ENCODE peak calls at places on chromosomes 16 and 17, in four cellular contexts. One of them, this sample, is unnamed. For H3K36me3 and H3K27me3, the result is how much of the 10 kb centered on the place peaks cover.

GRCh38 chr17:76038050-76038449 is 10.9 kb upstream of the EVPL start:
- DNase-seq in ascending aorta: no peak
- DNase-seq in GM06990: no peak
- DNase-seq in lower lobe of right lung: no peak
- DNase-seq in this sample: no peak

GRCh38 chr16:686459-687260 is 2.5 kb upstream of the JMJD8 start:
- DNase-seq in ascending aorta: no peak
- DNase-seq in GM06990: no peak
- DNase-seq in lower lobe of right lung: no peak
- DNase-seq in this sample: no peak

GRCh38 chr17:45836047-45837044 is 8.3 kb upstream of the SPPL2C start:
- DNase-seq in ascending aorta: no peak
- DNase-seq in GM06990: no peak
- DNase-seq in lower lobe of right lung: no peak
- DNase-seq in this sample: no peak

GRCh38 chr17:80504671-80505413 is 28.4 kb upstream of the NPTX1 start:
- DNase-seq in ascending aorta: no peak
- DNase-seq in GM06990: no peak
- DNase-seq in lower lobe of right lung: no peak
- DNase-seq in this sample: no peak

GRCh38 chr17:1713878-1714487 is 3.8 kb upstream of the TLCD2 start:
- DNase-seq in ascending aorta: no peak
- DNase-seq in GM06990: no peak
- DNase-seq in lower lobe of right lung: peak
- DNase-seq in this sample: no peak

GRCh38 chr16:84043486-84044107 is 1.0 kb upstream of the SLC38A8 start:
- DNase-seq in ascending aorta: no peak
- DNase-seq in GM06990: no peak
- DNase-seq in lower lobe of right lung: peak
- DNase-seq in this sample: no peak

GRCh38 chr17:46030752-46031151 is 31.7 kb downstream of the STH start:
- DNase-seq in ascending aorta: no peak
- DNase-seq in GM06990: no peak
- DNase-seq in lower lobe of right lung: no peak
- DNase-seq in this sample: no peak

GRCh38 chr17:15083225-15083624 is 181.9 kb downstream of the PMP22 start:
- DNase-seq in ascending aorta: no peak
- DNase-seq in GM06990: no peak
- DNase-seq in lower lobe of right lung: no peak
- DNase-seq in this sample: no peak

GRCh38 chr17:75078097-75079022 is 9.4 kb upstream of the SLC16A5 start:
- DNase-seq in ascending aorta: no peak
- DNase-seq in GM06990: peak
- DNase-seq in lower lobe of right lung: peak
- DNase-seq in this sample: no peak

DNA sequence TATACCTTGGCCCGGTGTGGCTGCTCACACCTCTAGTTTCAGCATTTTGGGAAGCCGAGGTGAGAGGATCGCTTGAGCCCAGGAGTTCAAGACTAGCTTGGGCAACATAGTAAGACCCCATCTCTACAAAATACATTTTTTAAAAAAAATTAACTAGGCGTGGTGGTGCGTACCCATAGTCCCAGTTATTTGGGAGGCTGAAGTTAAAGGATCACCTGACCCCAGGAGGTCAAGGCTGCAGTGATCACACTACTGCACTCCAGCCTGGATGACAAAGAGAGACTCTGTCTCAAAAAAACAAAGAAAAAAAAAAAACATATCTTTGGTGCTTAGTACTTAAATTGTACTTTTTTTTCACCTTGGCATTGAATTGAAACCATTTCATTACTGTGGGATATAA is 99.0 kb downstream of the CACNG1 start:
- DNase-seq in ascending aorta: no peak
- DNase-seq in GM06990: no peak
- DNase-seq in lower lobe of right lung: no peak
- DNase-seq in this sample: no peak
- H3K36me3 ChIP-seq in ascending aorta: half or more
- H3K36me3 ChIP-seq in GM06990: under half
- H3K36me3 ChIP-seq in lower lobe of right lung: half or more
- H3K36me3 ChIP-seq in this sample: under half

DNA sequence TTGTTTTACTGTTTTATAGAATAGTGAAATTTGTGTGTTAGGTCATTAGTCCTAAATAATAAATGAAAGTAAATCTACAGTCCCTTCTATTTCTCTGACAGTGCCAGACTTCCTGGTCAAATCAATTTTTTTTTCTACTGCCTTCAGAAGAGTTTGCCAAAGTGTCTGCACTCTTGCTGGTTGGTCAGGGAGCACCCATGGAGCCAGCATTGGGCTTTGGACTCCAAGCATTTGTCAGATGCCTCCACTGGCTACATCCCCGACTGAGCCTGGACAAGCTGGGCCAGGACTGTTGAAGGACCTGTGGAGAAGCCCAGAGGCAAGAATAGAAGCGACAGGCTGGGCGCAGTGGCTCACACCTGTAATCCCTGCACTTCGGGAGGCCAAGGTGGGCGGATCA is 53.7 kb downstream of the ELAC2 start:
- DNase-seq in ascending aorta: no peak
- DNase-seq in GM06990: no peak
- DNase-seq in lower lobe of right lung: no peak
- DNase-seq in this sample: no peak
- H3K27me3 ChIP-seq in ascending aorta: under half
- H3K27me3 ChIP-seq in GM06990: under half
- H3K27me3 ChIP-seq in lower lobe of right lung: under half
- H3K27me3 ChIP-seq in this sample: under half

GRCh38 chr17:81929253-81930141 is 2.0 kb upstream of the MAFG start:
- DNase-seq in ascending aorta: no peak
- DNase-seq in GM06990: no peak
- DNase-seq in lower lobe of right lung: no peak
- DNase-seq in this sample: no peak
- H3K4me3 ChIP-seq in ascending aorta: no peak
- H3K4me3 ChIP-seq in GM06990: no peak
- H3K4me3 ChIP-seq in lower lobe of right lung: no peak
- H3K4me3 ChIP-seq in this sample: no peak

DNA sequence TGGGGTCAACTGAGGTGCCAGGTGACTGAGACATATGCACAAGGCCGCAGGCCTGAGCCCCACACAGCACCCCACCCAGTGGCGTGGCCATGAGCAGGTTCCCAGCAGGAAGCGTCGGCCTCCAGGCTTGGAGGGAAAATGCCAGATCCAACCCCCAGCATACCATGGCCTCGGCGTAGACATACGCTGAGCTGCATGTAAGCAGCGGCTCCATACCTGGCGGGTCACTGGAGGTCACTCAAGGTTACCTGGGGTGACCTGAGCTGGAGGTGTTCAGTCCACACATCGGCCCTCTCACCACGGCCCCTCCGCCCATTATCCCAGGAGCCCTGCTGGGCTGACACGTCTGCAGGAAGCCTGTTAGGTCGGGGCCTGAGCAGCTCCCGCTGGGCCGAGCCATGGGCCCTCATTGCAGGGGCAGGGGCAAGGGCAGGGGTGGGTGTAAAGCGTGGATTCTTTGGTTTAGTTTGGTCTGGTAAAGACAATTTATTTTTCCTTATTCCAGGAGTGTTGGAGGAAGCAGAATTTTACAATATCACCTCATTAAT is 15.2 kb downstream of the KCTD5 start:
- DNase-seq in ascending aorta: no peak
- DNase-seq in GM06990: no peak
- DNase-seq in lower lobe of right lung: no peak
- DNase-seq in this sample: no peak
- H3K36me3 ChIP-seq in ascending aorta: half or more
- H3K36me3 ChIP-seq in GM06990: under half
- H3K36me3 ChIP-seq in lower lobe of right lung: half or more
- H3K36me3 ChIP-seq in this sample: under half

This sample was measured in CD8-positive, alpha-beta memory T cell.